ENCODE peak calls at places on chromosomes 7 and 10, in ten cellular contexts. One of them, this sample, is unnamed. For H3K36me3, the result is how much of the 10 kb centered on the place peaks cover.

GRCh38 chr7:100509213-100509612 is 25.5 kb downstream of the NYAP1 start:
- DNase-seq in thyroid gland: peak
- DNase-seq in HCT116: no peak
- DNase-seq in testis: peak
- DNase-seq in fibroblast of lung: peak
- DNase-seq in OCI-LY7: no peak
- DNase-seq in brain microvascular endothelial cell: peak
- DNase-seq in right atrium auricular region: no peak
- DNase-seq in body of pancreas: peak
- DNase-seq in MM.1S: no peak
- DNase-seq in this sample: peak

GRCh38 chr10:21334891-21335696 is 190.4 kb downstream of the SKIDA1 start:
- DNase-seq in thyroid gland: peak
- DNase-seq in HCT116: no peak
- DNase-seq in testis: no peak
- DNase-seq in fibroblast of lung: peak
- DNase-seq in OCI-LY7: no peak
- DNase-seq in brain microvascular endothelial cell: peak
- DNase-seq in right atrium auricular region: peak
- DNase-seq in body of pancreas: no peak
- DNase-seq in MM.1S: no peak
- DNase-seq in this sample: peak

GRCh38 chr10:69141304-69141703 is 17.3 kb downstream of the VPS26A start:
- DNase-seq in thyroid gland: no peak
- DNase-seq in HCT116: no peak
- DNase-seq in testis: no peak
- DNase-seq in fibroblast of lung: no peak
- DNase-seq in OCI-LY7: no peak
- DNase-seq in brain microvascular endothelial cell: no peak
- DNase-seq in right atrium auricular region: no peak
- DNase-seq in body of pancreas: no peak
- DNase-seq in MM.1S: no peak
- DNase-seq in this sample: no peak

GRCh38 chr10:31133628-31134302 is 102.1 kb upstream of the ZNF438 start:
- DNase-seq in thyroid gland: peak
- DNase-seq in HCT116: no peak
- DNase-seq in testis: peak
- DNase-seq in fibroblast of lung: peak
- DNase-seq in OCI-LY7: peak
- DNase-seq in brain microvascular endothelial cell: no peak
- DNase-seq in right atrium auricular region: peak
- DNase-seq in body of pancreas: peak
- DNase-seq in MM.1S: peak
- DNase-seq in this sample: peak

GRCh38 chr7:116025098-116025809 is 5.3 kb downstream of the TFEC start:
- DNase-seq in thyroid gland: no peak
- DNase-seq in HCT116: no peak
- DNase-seq in testis: no peak
- DNase-seq in fibroblast of lung: peak
- DNase-seq in OCI-LY7: no peak
- DNase-seq in brain microvascular endothelial cell: peak
- DNase-seq in right atrium auricular region: no peak
- DNase-seq in body of pancreas: no peak
- DNase-seq in MM.1S: no peak
- DNase-seq in this sample: no peak

GRCh38 chr10:10794776-10795175 is 222.9 kb upstream of the CELF2 start:
- DNase-seq in thyroid gland: no peak
- DNase-seq in HCT116: no peak
- DNase-seq in testis: no peak
- DNase-seq in fibroblast of lung: peak
- DNase-seq in OCI-LY7: no peak
- DNase-seq in brain microvascular endothelial cell: peak
- DNase-seq in right atrium auricular region: no peak
- DNase-seq in body of pancreas: no peak
- DNase-seq in MM.1S: no peak
- DNase-seq in this sample: no peak

GRCh38 chr10:20887706-20888535 is 9.2 kb downstream of the NEBL start:
- DNase-seq in thyroid gland: no peak
- DNase-seq in HCT116: no peak
- DNase-seq in testis: no peak
- DNase-seq in fibroblast of lung: no peak
- DNase-seq in OCI-LY7: no peak
- DNase-seq in brain microvascular endothelial cell: no peak
- DNase-seq in right atrium auricular region: no peak
- DNase-seq in body of pancreas: no peak
- DNase-seq in MM.1S: no peak
- DNase-seq in this sample: no peak

GRCh38 chr10:43856299-43856698 is 207.6 kb upstream of the ZNF32 start:
- DNase-seq in thyroid gland: no peak
- DNase-seq in HCT116: no peak
- DNase-seq in testis: no peak
- DNase-seq in fibroblast of lung: no peak
- DNase-seq in OCI-LY7: no peak
- DNase-seq in brain microvascular endothelial cell: no peak
- DNase-seq in right atrium auricular region: no peak
- DNase-seq in body of pancreas: no peak
- DNase-seq in MM.1S: no peak
- DNase-seq in this sample: no peak

GRCh38 chr10:128739937-128740336 is 613.7 kb upstream of the MKI67 start:
- DNase-seq in thyroid gland: no peak
- DNase-seq in HCT116: peak
- DNase-seq in testis: no peak
- DNase-seq in fibroblast of lung: no peak
- DNase-seq in OCI-LY7: no peak
- DNase-seq in brain microvascular endothelial cell: no peak
- DNase-seq in right atrium auricular region: no peak
- DNase-seq in body of pancreas: no peak
- DNase-seq in MM.1S: no peak
- DNase-seq in this sample: no peak

GRCh38 chr10:129509155-129509554 is 42.1 kb downstream of the MGMT start:
- DNase-seq in thyroid gland: no peak
- DNase-seq in HCT116: no peak
- DNase-seq in testis: no peak
- DNase-seq in fibroblast of lung: no peak
- DNase-seq in OCI-LY7: no peak
- DNase-seq in brain microvascular endothelial cell: no peak
- DNase-seq in right atrium auricular region: no peak
- DNase-seq in body of pancreas: no peak
- DNase-seq in MM.1S: no peak
- DNase-seq in this sample: no peak

GRCh38 chr7:88881136-88881535 is 85.6 kb upstream of the TEX47 start:
- DNase-seq in thyroid gland: no peak
- DNase-seq in HCT116: no peak
- DNase-seq in testis: no peak
- DNase-seq in fibroblast of lung: no peak
- DNase-seq in OCI-LY7: no peak
- DNase-seq in brain microvascular endothelial cell: no peak
- DNase-seq in right atrium auricular region: no peak
- DNase-seq in body of pancreas: no peak
- DNase-seq in MM.1S: no peak
- DNase-seq in this sample: no peak

GRCh38 chr10:97404044-97404443 is 2.9 kb upstream of the RRP12 start:
- DNase-seq in thyroid gland: no peak
- DNase-seq in HCT116: no peak
- DNase-seq in testis: no peak
- DNase-seq in fibroblast of lung: no peak
- DNase-seq in OCI-LY7: no peak
- DNase-seq in brain microvascular endothelial cell: no peak
- DNase-seq in right atrium auricular region: no peak
- DNase-seq in body of pancreas: no peak
- DNase-seq in MM.1S: no peak
- DNase-seq in this sample: no peak

GRCh38 chr10:124496620-124497019 is 35.0 kb downstream of the LHPP start:
- DNase-seq in thyroid gland: no peak
- DNase-seq in HCT116: no peak
- DNase-seq in testis: no peak
- DNase-seq in fibroblast of lung: no peak
- DNase-seq in OCI-LY7: no peak
- DNase-seq in brain microvascular endothelial cell: no peak
- DNase-seq in right atrium auricular region: no peak
- DNase-seq in body of pancreas: no peak
- DNase-seq in MM.1S: no peak
- DNase-seq in this sample: no peak

GRCh38 chr10:132910186-132910880 is 32.0 kb downstream of the CFAP46 start:
- DNase-seq in thyroid gland: no peak
- DNase-seq in HCT116: no peak
- DNase-seq in testis: no peak
- DNase-seq in fibroblast of lung: no peak
- DNase-seq in OCI-LY7: no peak
- DNase-seq in brain microvascular endothelial cell: no peak
- DNase-seq in right atrium auricular region: no peak
- DNase-seq in body of pancreas: peak
- DNase-seq in MM.1S: no peak
- DNase-seq in this sample: no peak

GRCh38 chr7:137880432-137880831 is 33.7 kb upstream of the DGKI start:
- DNase-seq in thyroid gland: no peak
- DNase-seq in HCT116: no peak
- DNase-seq in testis: no peak
- DNase-seq in fibroblast of lung: peak
- DNase-seq in OCI-LY7: no peak
- DNase-seq in brain microvascular endothelial cell: peak
- DNase-seq in right atrium auricular region: no peak
- DNase-seq in body of pancreas: no peak
- DNase-seq in MM.1S: no peak
- DNase-seq in this sample: peak

GRCh38 chr10:20888620-20889337 is 8.3 kb downstream of the NEBL start:
- DNase-seq in thyroid gland: no peak
- DNase-seq in HCT116: no peak
- DNase-seq in testis: no peak
- DNase-seq in fibroblast of lung: peak
- DNase-seq in OCI-LY7: peak
- DNase-seq in brain microvascular endothelial cell: no peak
- DNase-seq in right atrium auricular region: no peak
- DNase-seq in body of pancreas: no peak
- DNase-seq in MM.1S: no peak
- DNase-seq in this sample: no peak

DNA sequence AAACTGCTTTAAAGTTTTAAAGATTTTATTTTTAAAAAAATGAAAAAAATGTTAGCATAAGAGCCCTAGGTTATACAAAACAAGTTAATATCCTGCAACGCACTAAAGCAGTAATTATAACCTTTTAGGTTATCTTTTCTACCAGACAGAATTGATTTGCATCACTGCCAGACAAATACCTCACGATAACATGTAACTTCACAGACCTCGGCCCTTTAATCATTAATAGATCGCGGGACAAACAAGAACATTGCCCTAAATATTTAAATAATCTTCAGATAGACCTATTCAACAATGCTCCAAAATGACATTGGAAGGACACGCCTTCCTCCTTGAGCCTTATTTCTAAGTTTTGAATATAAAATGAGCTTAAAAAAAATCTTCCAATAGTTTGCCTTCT is 23.8 kb upstream of the C7orf33 start:
- DNase-seq in thyroid gland: no peak
- DNase-seq in HCT116: no peak
- DNase-seq in testis: no peak
- DNase-seq in fibroblast of lung: no peak
- DNase-seq in OCI-LY7: no peak
- DNase-seq in brain microvascular endothelial cell: no peak
- DNase-seq in right atrium auricular region: no peak
- DNase-seq in body of pancreas: no peak
- DNase-seq in MM.1S: no peak
- DNase-seq in this sample: no peak
- H3K36me3 ChIP-seq in thyroid gland: under half
- H3K36me3 ChIP-seq in HCT116: under half
- H3K36me3 ChIP-seq in testis: under half
- H3K36me3 ChIP-seq in fibroblast of lung: under half
- H3K36me3 ChIP-seq in OCI-LY7: under half
- H3K36me3 ChIP-seq in brain microvascular endothelial cell: under half
- H3K36me3 ChIP-seq in right atrium auricular region: under half
- H3K36me3 ChIP-seq in body of pancreas: under half
- H3K36me3 ChIP-seq in MM.1S: under half
- H3K36me3 ChIP-seq in this sample: under half

GRCh38 chr10:14396441-14397048 is 65.8 kb upstream of the FRMD4A start:
- DNase-seq in thyroid gland: no peak
- DNase-seq in HCT116: no peak
- DNase-seq in testis: no peak
- DNase-seq in fibroblast of lung: no peak
- DNase-seq in OCI-LY7: no peak
- DNase-seq in brain microvascular endothelial cell: peak
- DNase-seq in right atrium auricular region: no peak
- DNase-seq in body of pancreas: no peak
- DNase-seq in MM.1S: no peak
- DNase-seq in this sample: no peak
- TF ChIP-seq CTCF in thyroid gland: no peak
- TF ChIP-seq CTCF in HCT116: peak
- TF ChIP-seq CTCF in testis: peak
- TF ChIP-seq CTCF in fibroblast of lung: peak
- TF ChIP-seq CTCF in OCI-LY7: peak
- TF ChIP-seq CTCF in brain microvascular endothelial cell: peak
- TF ChIP-seq CTCF in right atrium auricular region: peak
- TF ChIP-seq CTCF in body of pancreas: peak
- TF ChIP-seq CTCF in MM.1S: peak
- TF ChIP-seq CTCF in this sample: no peak

GRCh38 chr7:117138943-117139690 is 183.7 kb downstream of the WNT2 start:
- DNase-seq in thyroid gland: no peak
- DNase-seq in HCT116: no peak
- DNase-seq in testis: no peak
- DNase-seq in fibroblast of lung: no peak
- DNase-seq in OCI-LY7: no peak
- DNase-seq in brain microvascular endothelial cell: no peak
- DNase-seq in right atrium auricular region: no peak
- DNase-seq in body of pancreas: no peak
- DNase-seq in MM.1S: no peak
- DNase-seq in this sample: no peak
- H3K36me3 ChIP-seq in thyroid gland: under half
- H3K36me3 ChIP-seq in HCT116: under half
- H3K36me3 ChIP-seq in testis: under half
- H3K36me3 ChIP-seq in fibroblast of lung: under half
- H3K36me3 ChIP-seq in OCI-LY7: under half
- H3K36me3 ChIP-seq in brain microvascular endothelial cell: under half
- H3K36me3 ChIP-seq in right atrium auricular region: under half
- H3K36me3 ChIP-seq in body of pancreas: under half
- H3K36me3 ChIP-seq in MM.1S: under half
- H3K36me3 ChIP-seq in this sample: under half

GRCh38 chr10:33920351-33920750 is 585.9 kb upstream of the NRP1 start:
- DNase-seq in thyroid gland: no peak
- DNase-seq in HCT116: no peak
- DNase-seq in testis: no peak
- DNase-seq in fibroblast of lung: no peak
- DNase-seq in OCI-LY7: no peak
- DNase-seq in brain microvascular endothelial cell: no peak
- DNase-seq in right atrium auricular region: no peak
- DNase-seq in body of pancreas: no peak
- DNase-seq in MM.1S: no peak
- DNase-seq in this sample: no peak

GRCh38 chr10:33917069-33917468 is 582.6 kb upstream of the NRP1 start:
- DNase-seq in thyroid gland: no peak
- DNase-seq in HCT116: no peak
- DNase-seq in testis: no peak
- DNase-seq in fibroblast of lung: no peak
- DNase-seq in OCI-LY7: no peak
- DNase-seq in brain microvascular endothelial cell: no peak
- DNase-seq in right atrium auricular region: no peak
- DNase-seq in body of pancreas: no peak
- DNase-seq in MM.1S: no peak
- DNase-seq in this sample: no peak

GRCh38 chr10:33913194-33913593 is 578.7 kb upstream of the NRP1 start:
- DNase-seq in thyroid gland: no peak
- DNase-seq in HCT116: no peak
- DNase-seq in testis: no peak
- DNase-seq in fibroblast of lung: peak
- DNase-seq in OCI-LY7: no peak
- DNase-seq in brain microvascular endothelial cell: no peak
- DNase-seq in right atrium auricular region: no peak
- DNase-seq in body of pancreas: no peak
- DNase-seq in MM.1S: no peak
- DNase-seq in this sample: no peak

GRCh38 chr10:33914746-33915145 is 580.3 kb upstream of the NRP1 start:
- DNase-seq in thyroid gland: no peak
- DNase-seq in HCT116: no peak
- DNase-seq in testis: no peak
- DNase-seq in fibroblast of lung: no peak
- DNase-seq in OCI-LY7: no peak
- DNase-seq in brain microvascular endothelial cell: no peak
- DNase-seq in right atrium auricular region: no peak
- DNase-seq in body of pancreas: no peak
- DNase-seq in MM.1S: no peak
- DNase-seq in this sample: no peak
- TF ChIP-seq CTCF in thyroid gland: no peak
- TF ChIP-seq CTCF in HCT116: no peak
- TF ChIP-seq CTCF in testis: no peak
- TF ChIP-seq CTCF in fibroblast of lung: no peak
- TF ChIP-seq CTCF in OCI-LY7: no peak
- TF ChIP-seq CTCF in brain microvascular endothelial cell: no peak
- TF ChIP-seq CTCF in right atrium auricular region: no peak
- TF ChIP-seq CTCF in body of pancreas: no peak
- TF ChIP-seq CTCF in MM.1S: no peak
- TF ChIP-seq CTCF in this sample: no peak